ENCODE peak calls at places on chromosomes 1 and 21, in eight cellular contexts. G is HCT116, Q is suprapubic skin, A is GM12878, R is vagina, W is esophagus muscularis mucosa, D is spleen, C is endothelial cell of umbilical vein. J is an unnamed sample. For H3K4me1, the result is how much of the 10 kb centered on the place peaks cover.

GRCh38 chr1:33094971-33095604 is 14.1 kb downstream of the AZIN2 start:
- DNase-seq in G (peak), Q (no peak), A (no peak), R (no peak), W (no peak), D (no peak), C (peak), J (peak)

GRCh38 chr1:53949023-53949611 is 3.0 kb downstream of the LRRC42 start:
- DNase-seq in G (no peak), Q (no peak), A (no peak), R (no peak), W (no peak), D (no peak), C (peak), J (no peak)

GRCh38 chr1:9628541-9629444 is 22.7 kb upstream of the PIK3CD start:
- DNase-seq in G (no peak), Q (no peak), A (peak), R (no peak), W (no peak), D (peak), C (no peak), J (no peak)

GRCh38 chr1:204134103-204134502 is 17.7 kb downstream of the ETNK2 start:
- DNase-seq in G (no peak), Q (no peak), A (no peak), R (no peak), W (no peak), D (no peak), C (no peak), J (no peak)

GRCh38 chr1:170732262-170732595 is 68.3 kb downstream of the PRRX1 start:
- DNase-seq in G (no peak), Q (no peak), A (no peak), R (no peak), W (no peak), D (no peak), C (no peak), J (no peak)

GRCh38 chr21:38853421-38853919 is 47.7 kb downstream of the ETS2 start:
- DNase-seq in G (peak), Q (peak), A (no peak), R (no peak), W (peak), D (no peak), C (peak), J (peak)

GRCh38 chr1:197027359-197027758 is 39.7 kb downstream of the F13B start:
- DNase-seq in G (no peak), Q (no peak), A (no peak), R (no peak), W (no peak), D (no peak), C (no peak), J (no peak)

GRCh38 chr1:160204526-160205241 is 500 bp upstream of the PEA15 start:
- DNase-seq in G (no peak), Q (no peak), A (peak), R (no peak), W (no peak), D (peak), C (no peak), J (no peak)

GRCh38 chr1:211381481-211382181 is 55.0 kb downstream of the TRAF5 start:
- DNase-seq in G (no peak), Q (no peak), A (no peak), R (no peak), W (no peak), D (no peak), C (no peak), J (no peak)

GRCh38 chr1:91883470-91883869 is 2.5 kb downstream of the TGFBR3 start:
- DNase-seq in G (no peak), Q (no peak), A (no peak), R (no peak), W (no peak), D (no peak), C (peak), J (no peak)

GRCh38 chr1:238681451-238681850 is 704.9 kb upstream of the CHRM3 start:
- DNase-seq in G (no peak), Q (no peak), A (no peak), R (no peak), W (no peak), D (no peak), C (no peak), J (no peak)

GRCh38 chr1:59768752-59769411 is 45.9 kb upstream of the HOOK1 start:
- DNase-seq in G (no peak), Q (no peak), A (no peak), R (no peak), W (no peak), D (no peak), C (no peak), J (peak)

GRCh38 chr1:179881642-179882252 is 338 bp upstream of the TOR1AIP1 start:
- DNase-seq in G (peak), Q (peak), A (no peak), R (no peak), W (no peak), D (no peak), C (peak), J (peak)

GRCh38 chr1:69671363-69672010 is 103.8 kb downstream of the LRRC7 start:
- DNase-seq in G (no peak), Q (no peak), A (no peak), R (no peak), W (no peak), D (peak), C (no peak), J (no peak)

GRCh38 chr1:151501474-151501873 is 9.7 kb upstream of the CGN start:
- DNase-seq in G (no peak), Q (no peak), A (no peak), R (no peak), W (no peak), D (no peak), C (no peak), J (no peak)

GRCh38 chr1:216705686-216706085 is 17.5 kb downstream of the ESRRG start:
- DNase-seq in G (no peak), Q (no peak), A (no peak), R (no peak), W (no peak), D (no peak), C (no peak), J (peak)

GRCh38 chr1:235835226-235835625 is 31.5 kb downstream of the LYST start:
- DNase-seq in G (no peak), Q (no peak), A (no peak), R (no peak), W (no peak), D (no peak), C (no peak), J (no peak)

GRCh38 chr1:116877369-116877768 is 32.3 kb upstream of the PTGFRN start:
- DNase-seq in G (no peak), Q (no peak), A (no peak), R (no peak), W (no peak), D (no peak), C (peak), J (no peak)

GRCh38 chr1:227947425-227947677 is 381 bp downstream of the WNT9A start:
- DNase-seq in G (no peak), Q (no peak), A (no peak), R (no peak), W (no peak), D (peak), C (peak), J (no peak)

GRCh38 chr1:197521118-197521739 is 253.2 kb downstream of the CRB1 start:
- DNase-seq in G (peak), Q (no peak), A (no peak), R (no peak), W (no peak), D (no peak), C (peak), J (no peak)

GRCh38 chr21:34282223-34282622 is 81.6 kb upstream of the KCNE2 start:
- DNase-seq in G (no peak), Q (no peak), A (no peak), R (no peak), W (no peak), D (no peak), C (peak), J (no peak)

GRCh38 chr1:234123867-234124266 is 219.4 kb downstream of the SLC35F3 start:
- DNase-seq in G (no peak), Q (no peak), A (no peak), R (no peak), W (peak), D (no peak), C (no peak), J (no peak)

GRCh38 chr21:35703704-35704103 is 356.6 kb downstream of the SETD4 start:
- DNase-seq in G (no peak), Q (no peak), A (no peak), R (no peak), W (no peak), D (no peak), C (no peak), J (no peak)

GRCh38 chr1:145961425-145962156 is 2.8 kb downstream of the ANKRD34A start:
- DNase-seq in G (no peak), Q (peak), A (no peak), R (no peak), W (no peak), D (peak), C (no peak), J (no peak)

GRCh38 chr1:152162826-152163463 is 3.9 kb upstream of the RPTN start:
- DNase-seq in G (peak), Q (no peak), A (no peak), R (no peak), W (no peak), D (no peak), C (no peak), J (no peak)

GRCh38 chr1:222928212-222928611 is 113.4 kb downstream of the DISP1 start:
- DNase-seq in G (no peak), Q (peak), A (no peak), R (no peak), W (no peak), D (peak), C (peak), J (peak)

GRCh38 chr1:234852659-234853058 is 242.7 kb upstream of the IRF2BP2 start:
- DNase-seq in G (no peak), Q (no peak), A (no peak), R (no peak), W (no peak), D (no peak), C (no peak), J (no peak)

GRCh38 chr1:99173900-99174299 is 90.4 kb upstream of the PLPPR4 start:
- DNase-seq in G (no peak), Q (no peak), A (no peak), R (no peak), W (no peak), D (no peak), C (no peak), J (no peak)

GRCh38 chr1:226520640-226521355 is 27.8 kb upstream of the STUM start:
- DNase-seq in G (no peak), Q (no peak), A (no peak), R (no peak), W (no peak), D (no peak), C (no peak), J (no peak)

GRCh38 chr21:42737969-42738590 is 84.7 kb downstream of the PDE9A start:
- DNase-seq in G (no peak), Q (no peak), A (no peak), R (no peak), W (no peak), D (peak), C (peak), J (no peak)

GRCh38 chr1:30707412-30708360 is 15.7 kb downstream of the MATN1 start:
- DNase-seq in G (peak), Q (no peak), A (no peak), R (no peak), W (no peak), D (peak), C (peak), J (peak)

GRCh38 chr1:201088395-201088794 is 23.8 kb downstream of the CACNA1S start:
- DNase-seq in G (no peak), Q (no peak), A (no peak), R (no peak), W (no peak), D (no peak), C (no peak), J (no peak)

GRCh38 chr21:32861871-32862270 is 90.3 kb upstream of the PAXBP1 start:
- DNase-seq in G (no peak), Q (no peak), A (no peak), R (no peak), W (no peak), D (no peak), C (no peak), J (no peak)

GRCh38 chr1:230189276-230190183 is 122.5 kb downstream of the GALNT2 start:
- DNase-seq in G (no peak), Q (no peak), A (no peak), R (no peak), W (peak), D (no peak), C (no peak), J (no peak)

GRCh38 chr1:196690582-196690981 is 38.7 kb downstream of the CFH start:
- DNase-seq in G (no peak), Q (no peak), A (no peak), R (no peak), W (no peak), D (no peak), C (no peak), J (no peak)

GRCh38 chr1:228860911-228861829 is 125.9 kb downstream of the RHOU start:
- DNase-seq in G (peak), Q (peak), A (peak), R (no peak), W (no peak), D (no peak), C (no peak), J (no peak)

GRCh38 chr1:2642131-2642559 is 9.3 kb upstream of the MMEL1 start:
- DNase-seq in G (no peak), Q (peak), A (no peak), R (no peak), W (no peak), D (no peak), C (no peak), J (no peak)
- TF ChIP-seq POLR2AphosphoS5 in G (no peak), Q (no peak), A (no peak), R (no peak), W (no peak), D (no peak), C (no peak), J (no peak)

GRCh38 chr21:37220981-37221664 is 46.0 kb downstream of the VPS26C start:
- DNase-seq in G (peak), Q (peak), A (peak), R (no peak), W (peak), D (peak), C (peak), J (peak)
- TF ChIP-seq POLR2A in G (no peak), Q (peak), A (peak), R (no peak), W (peak), D (no peak), C (no peak), J (peak)

GRCh38 chr21:45031231-45032191 is 42.9 kb upstream of the ADARB1 start:
- DNase-seq in G (no peak), Q (peak), A (no peak), R (no peak), W (no peak), D (no peak), C (no peak), J (no peak)
- H3K4me1 ChIP-seq in G (under half), Q (under half), A (under half), R (under half), W (half or more), D (under half), C (under half), J (under half)

GRCh38 chr1:25166847-25167246 is 65.5 kb downstream of the SYF2 start:
- DNase-seq in G (no peak), Q (no peak), A (no peak), R (no peak), W (no peak), D (no peak), C (no peak), J (no peak)

GRCh38 chr1:25157846-25158245 is 74.5 kb downstream of the SYF2 start:
- DNase-seq in G (no peak), Q (no peak), A (no peak), R (no peak), W (no peak), D (no peak), C (no peak), J (no peak)

GRCh38 chr1:25163986-25164385 is 68.3 kb downstream of the SYF2 start:
- DNase-seq in G (no peak), Q (no peak), A (no peak), R (no peak), W (peak), D (no peak), C (no peak), J (no peak)

GRCh38 chr1:25167269-25168192 is 64.8 kb downstream of the SYF2 start:
- DNase-seq in G (peak), Q (no peak), A (no peak), R (no peak), W (peak), D (no peak), C (no peak), J (no peak)

GRCh38 chr1:25161981-25162380 is 70.3 kb downstream of the SYF2 start:
- DNase-seq in G (no peak), Q (no peak), A (no peak), R (no peak), W (no peak), D (no peak), C (no peak), J (no peak)
- TF ChIP-seq POLR2AphosphoS5 in G (no peak), Q (no peak), A (no peak), R (no peak), W (no peak), D (no peak), C (no peak), J (no peak)

GRCh38 chr21:16708431-16708830 is 804.4 kb upstream of the CXADR start:
- DNase-seq in G (no peak), Q (no peak), A (no peak), R (no peak), W (no peak), D (no peak), C (peak), J (no peak)

GRCh38 chr21:16709866-16710550 is 802.8 kb upstream of the CXADR start:
- DNase-seq in G (no peak), Q (no peak), A (no peak), R (no peak), W (no peak), D (no peak), C (no peak), J (no peak)

GRCh38 chr21:16707274-16707673 is 805.6 kb upstream of the CXADR start:
- DNase-seq in G (no peak), Q (no peak), A (no peak), R (no peak), W (no peak), D (no peak), C (no peak), J (no peak)
- TF ChIP-seq POLR2A in G (no peak), Q (no peak), A (no peak), R (no peak), W (no peak), D (no peak), C (no peak), J (no peak)

GRCh38 chr1:21264913-21265312 is 25.4 kb downstream of the ECE1 start:
- DNase-seq in G (no peak), Q (no peak), A (no peak), R (no peak), W (no peak), D (no peak), C (no peak), J (no peak)
- H3K4me1 ChIP-seq in G (half or more), Q (under half), A (under half), R (half or more), W (half or more), D (under half), C (half or more), J (under half)

J was measured in prostate gland.